ENCODE peak calls at places on chromosomes 16 and 17, in five cellular contexts. One of them, this sample, is unnamed.

GRCh38 chr16:87552772-87553171 is 49.5 kb upstream of the JPH3 start:
- DNase-seq in HS-5: no peak
- DNase-seq in GM23248: peak; percentile 39
- DNase-seq in RPMI8226: no peak
- DNase-seq in cerebellum: no peak
- DNase-seq in this sample: peak; percentile 46

GRCh38 chr16:1075546-1075945 is 3.0 kb downstream of the SSTR5 start:
- DNase-seq in HS-5: no peak
- DNase-seq in GM23248: no peak
- DNase-seq in RPMI8226: no peak
- DNase-seq in cerebellum: no peak
- DNase-seq in this sample: no peak

GRCh38 chr17:79070266-79070880 is 4.3 kb upstream of the ENGASE start:
- DNase-seq in HS-5: no peak
- DNase-seq in GM23248: no peak
- DNase-seq in RPMI8226: no peak
- DNase-seq in cerebellum: no peak
- DNase-seq in this sample: no peak

GRCh38 chr16:1208239-1208830 is 16.7 kb downstream of the TPSG1 start:
- DNase-seq in HS-5: no peak
- DNase-seq in GM23248: no peak
- DNase-seq in RPMI8226: peak; percentile 65
- DNase-seq in cerebellum: no peak
- DNase-seq in this sample: no peak

GRCh38 chr17:20116683-20117309 is 107.6 kb downstream of the SPECC1 start:
- DNase-seq in HS-5: peak; percentile 18
- DNase-seq in GM23248: peak; percentile 69
- DNase-seq in RPMI8226: peak; percentile 65
- DNase-seq in cerebellum: peak; percentile 65
- DNase-seq in this sample: no peak

GRCh38 chr17:75345514-75346167 is 56.4 kb upstream of the SLC25A19 start:
- DNase-seq in HS-5: no peak
- DNase-seq in GM23248: no peak
- DNase-seq in RPMI8226: no peak
- DNase-seq in cerebellum: no peak
- DNase-seq in this sample: no peak

GRCh38 chr17:77737442-77738265 is 220.8 kb upstream of the TNRC6C start:
- DNase-seq in HS-5: no peak
- DNase-seq in GM23248: no peak
- DNase-seq in RPMI8226: no peak
- DNase-seq in cerebellum: no peak
- DNase-seq in this sample: no peak

GRCh38 chr17:57215317-57215716 is 41.0 kb upstream of the MSI2 start:
- DNase-seq in HS-5: no peak
- DNase-seq in GM23248: no peak
- DNase-seq in RPMI8226: no peak
- DNase-seq in cerebellum: no peak
- DNase-seq in this sample: no peak

GRCh38 chr17:4704991-4705390 is 1.1 kb upstream of the PELP1 start:
- DNase-seq in HS-5: no peak
- DNase-seq in GM23248: no peak
- DNase-seq in RPMI8226: no peak
- DNase-seq in cerebellum: no peak
- DNase-seq in this sample: no peak

GRCh38 chr17:61647044-61647443 is 56.0 kb upstream of the NACA2 start:
- DNase-seq in HS-5: peak; percentile 69
- DNase-seq in GM23248: peak; percentile 59
- DNase-seq in RPMI8226: no peak
- DNase-seq in cerebellum: no peak
- DNase-seq in this sample: no peak

GRCh38 chr17:77332034-77332971 is 191.5 kb downstream of the SEC14L1 start:
- DNase-seq in HS-5: no peak
- DNase-seq in GM23248: no peak
- DNase-seq in RPMI8226: peak; percentile 74
- DNase-seq in cerebellum: no peak
- DNase-seq in this sample: no peak

GRCh38 chr17:39576187-39576586 is 31.5 kb downstream of the NEUROD2 start:
- DNase-seq in HS-5: no peak
- DNase-seq in GM23248: peak; percentile 52
- DNase-seq in RPMI8226: peak; percentile 36
- DNase-seq in cerebellum: no peak
- DNase-seq in this sample: no peak

GRCh38 chr17:16433514-16433913 is 18.1 kb downstream of the TRPV2 start:
- DNase-seq in HS-5: no peak
- DNase-seq in GM23248: no peak
- DNase-seq in RPMI8226: no peak
- DNase-seq in cerebellum: no peak
- DNase-seq in this sample: no peak

GRCh38 chr16:11142951-11143740 is 112.9 kb downstream of the SOCS1 start:
- DNase-seq in HS-5: no peak
- DNase-seq in GM23248: no peak
- DNase-seq in RPMI8226: no peak
- DNase-seq in cerebellum: no peak
- DNase-seq in this sample: no peak

GRCh38 chr17:42886283-42887176 is 14.1 kb upstream of the G6PC1 start:
- DNase-seq in HS-5: no peak
- DNase-seq in GM23248: no peak
- DNase-seq in RPMI8226: no peak
- DNase-seq in cerebellum: no peak
- DNase-seq in this sample: no peak

GRCh38 chr16:75254359-75254837 is 3.0 kb upstream of the BCAR1 start:
- DNase-seq in HS-5: no peak
- DNase-seq in GM23248: peak; percentile 96
- DNase-seq in RPMI8226: no peak
- DNase-seq in cerebellum: no peak
- DNase-seq in this sample: peak; percentile 86

GRCh38 chr17:45222273-45222993 is 748 bp downstream of the FMNL1 start:
- DNase-seq in HS-5: no peak
- DNase-seq in GM23248: no peak
- DNase-seq in RPMI8226: peak; percentile 68
- DNase-seq in cerebellum: no peak
- DNase-seq in this sample: no peak

GRCh38 chr16:21574372-21574771 is 25.0 kb upstream of the METTL9 start:
- DNase-seq in HS-5: no peak
- DNase-seq in GM23248: no peak
- DNase-seq in RPMI8226: no peak
- DNase-seq in cerebellum: no peak
- DNase-seq in this sample: no peak

GRCh38 chr16:49483251-49483650 is 109.6 kb downstream of the C16orf78 start:
- DNase-seq in HS-5: no peak
- DNase-seq in GM23248: no peak
- DNase-seq in RPMI8226: no peak
- DNase-seq in cerebellum: no peak
- DNase-seq in this sample: no peak

GRCh38 chr16:82072313-82072712 is 37.3 kb downstream of the HSD17B2 start:
- DNase-seq in HS-5: no peak
- DNase-seq in GM23248: no peak
- DNase-seq in RPMI8226: no peak
- DNase-seq in cerebellum: no peak
- DNase-seq in this sample: no peak

GRCh38 chr16:556479-557173 is 3.6 kb upstream of the PRR35 start:
- DNase-seq in HS-5: no peak
- DNase-seq in GM23248: no peak
- DNase-seq in RPMI8226: no peak
- DNase-seq in cerebellum: peak; percentile 51
- DNase-seq in this sample: no peak

GRCh38 chr16:1481906-1482835 is 6.6 kb downstream of the PTX4 start:
- DNase-seq in HS-5: peak; percentile 38
- DNase-seq in GM23248: peak; percentile 22
- DNase-seq in RPMI8226: no peak
- DNase-seq in cerebellum: no peak
- DNase-seq in this sample: no peak

GRCh38 chr17:10631048-10631700 is 25.9 kb downstream of the MYH3 start:
- DNase-seq in HS-5: no peak
- DNase-seq in GM23248: peak; percentile 52
- DNase-seq in RPMI8226: peak; percentile 20
- DNase-seq in cerebellum: no peak
- DNase-seq in this sample: no peak

GRCh38 chr16:29808219-29808900 is 2.0 kb downstream of the MAZ start:
- DNase-seq in HS-5: no peak
- DNase-seq in GM23248: no peak
- DNase-seq in RPMI8226: peak; percentile 71
- DNase-seq in cerebellum: no peak
- DNase-seq in this sample: no peak

GRCh38 chr16:19090916-19091315 is 22.8 kb upstream of the ITPRIPL2 start:
- DNase-seq in HS-5: no peak
- DNase-seq in GM23248: no peak
- DNase-seq in RPMI8226: no peak
- DNase-seq in cerebellum: no peak
- DNase-seq in this sample: no peak

GRCh38 chr16:7602424-7602935 is 269.8 kb downstream of the RBFOX1 start:
- DNase-seq in HS-5: no peak
- DNase-seq in GM23248: no peak
- DNase-seq in RPMI8226: no peak
- DNase-seq in cerebellum: no peak
- DNase-seq in this sample: no peak

GRCh38 chr17:12982224-12982623 is 35.6 kb downstream of the ELAC2 start:
- DNase-seq in HS-5: no peak
- DNase-seq in GM23248: no peak
- DNase-seq in RPMI8226: peak; percentile 21
- DNase-seq in cerebellum: no peak
- DNase-seq in this sample: no peak

GRCh38 chr17:37830151-37830993 is 85.5 kb upstream of the HNF1B start:
- DNase-seq in HS-5: no peak
- DNase-seq in GM23248: no peak
- DNase-seq in RPMI8226: no peak
- DNase-seq in cerebellum: peak; percentile 12
- DNase-seq in this sample: no peak